ENCODE peak calls at places on chromosomes 7 and 10, in nine cellular contexts. J, T, S, B, R, K, O, W and V are unnamed samples. For H3K4me1, the result is how much of the 10 kb centered on the place peaks cover.

GRCh38 chr7:137846588-137847417 is at the start of gene DGKI:
- DNase-seq in J (no peak), T (no peak), S (no peak), B (peak), R (no peak), K (peak), O (peak), W (peak), V (peak)

GRCh38 chr10:55348534-55348933 is 547.5 kb upstream of the PCDH15 start:
- DNase-seq in J (no peak), T (no peak), S (no peak), B (no peak), R (no peak), K (no peak), O (no peak), W (no peak), V (no peak)

GRCh38 chr7:133602291-133602690 is 349.4 kb downstream of the EXOC4 start:
- DNase-seq in J (peak), T (no peak), S (no peak), B (peak), R (no peak), K (no peak), O (no peak), W (no peak), V (no peak)

GRCh38 chr7:48708635-48709034 is 215.7 kb upstream of the CDC14C start:
- DNase-seq in J (no peak), T (no peak), S (no peak), B (peak), R (no peak), K (no peak), O (no peak), W (no peak), V (peak)

GRCh38 chr10:116470071-116470470 is 42.4 kb downstream of the PNLIPRP3 start:
- DNase-seq in J (no peak), T (no peak), S (no peak), B (no peak), R (no peak), K (no peak), O (no peak), W (peak), V (no peak)

GRCh38 chr10:103845983-103846382 is 9.4 kb downstream of the SH3PXD2A start:
- DNase-seq in J (no peak), T (peak), S (no peak), B (no peak), R (peak), K (no peak), O (no peak), W (no peak), V (no peak)

GRCh38 chr10:125213541-125214282 is 53.3 kb upstream of the CTBP2 start:
- DNase-seq in J (no peak), T (no peak), S (no peak), B (no peak), R (no peak), K (no peak), O (no peak), W (peak), V (no peak)

GRCh38 chr7:139358541-139359365 is 941 bp upstream of the LUC7L2 start:
- DNase-seq in J (peak), T (no peak), S (no peak), B (peak), R (peak), K (peak), O (peak), W (peak), V (peak)

GRCh38 chr7:93544686-93545085 is 29.8 kb downstream of the CALCR start:
- DNase-seq in J (no peak), T (no peak), S (no peak), B (no peak), R (no peak), K (no peak), O (no peak), W (no peak), V (no peak)

GRCh38 chr10:69141304-69141703 is 17.3 kb downstream of the VPS26A start:
- DNase-seq in J (no peak), T (no peak), S (no peak), B (no peak), R (no peak), K (no peak), O (no peak), W (no peak), V (no peak)

GRCh38 chr7:30852744-30853288 is 58.8 kb upstream of the AQP1 start:
- DNase-seq in J (no peak), T (no peak), S (no peak), B (no peak), R (no peak), K (no peak), O (no peak), W (no peak), V (no peak)

GRCh38 chr10:11587860-11588259 is 23.6 kb downstream of the USP6NL start:
- DNase-seq in J (no peak), T (no peak), S (no peak), B (peak), R (no peak), K (no peak), O (no peak), W (no peak), V (no peak)

DNA sequence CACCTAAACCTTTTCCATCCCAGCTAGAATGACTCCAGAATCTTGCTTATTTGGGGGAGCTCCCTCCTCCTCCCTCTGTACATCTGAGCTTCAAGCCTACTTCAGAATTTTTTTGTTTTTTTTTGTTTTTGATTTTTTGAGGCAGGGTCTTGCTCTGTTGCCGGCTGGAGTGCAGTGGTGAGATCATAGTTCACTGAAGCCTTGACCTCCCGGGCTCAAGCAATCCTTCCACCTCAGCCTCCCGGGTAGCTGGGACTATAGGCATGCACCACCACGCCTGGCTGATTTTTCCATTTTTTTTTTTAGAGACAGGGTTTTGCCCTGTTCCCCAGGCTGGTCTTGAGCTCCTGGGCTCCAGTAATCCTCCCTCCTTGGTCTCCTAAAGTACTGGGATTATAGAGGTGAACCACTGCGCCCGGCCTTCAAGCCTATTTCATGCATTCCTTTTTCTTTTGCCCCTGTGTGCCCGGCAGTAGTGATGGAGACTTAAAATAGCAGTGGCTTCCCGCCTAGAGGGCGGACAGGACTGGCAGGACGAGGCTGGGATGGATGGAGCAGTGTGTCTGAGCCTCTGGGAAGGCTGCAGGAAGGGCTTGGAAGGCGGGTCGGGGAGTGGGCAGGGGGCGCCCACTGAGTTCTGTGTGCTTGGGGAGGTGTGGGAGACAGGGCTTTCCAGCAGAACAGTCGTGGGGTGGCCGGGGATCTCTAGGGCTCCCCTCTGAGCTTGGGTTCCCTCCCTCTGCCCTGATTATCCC is 8.8 kb downstream of the CUX1 start:
- DNase-seq in J (no peak), T (peak), S (no peak), B (no peak), R (no peak), K (no peak), O (no peak), W (no peak), V (no peak)
- H3K4me1 ChIP-seq in J (under half), T (under half), S (under half), B (half or more), R (under half), K (under half), O (under half), W (under half), V (under half)

GRCh38 chr10:73167557-73168485 is at the start of the genes ECD and FAM149B1:
- DNase-seq in J (peak), T (peak), S (peak), B (peak), R (peak), K (peak), O (peak), W (peak), V (peak)
- TF ChIP-seq CTCF in J (no peak), T (peak), S (peak), B (peak), R (no peak), K (peak), O (peak), W (peak), V (peak)

DNA sequence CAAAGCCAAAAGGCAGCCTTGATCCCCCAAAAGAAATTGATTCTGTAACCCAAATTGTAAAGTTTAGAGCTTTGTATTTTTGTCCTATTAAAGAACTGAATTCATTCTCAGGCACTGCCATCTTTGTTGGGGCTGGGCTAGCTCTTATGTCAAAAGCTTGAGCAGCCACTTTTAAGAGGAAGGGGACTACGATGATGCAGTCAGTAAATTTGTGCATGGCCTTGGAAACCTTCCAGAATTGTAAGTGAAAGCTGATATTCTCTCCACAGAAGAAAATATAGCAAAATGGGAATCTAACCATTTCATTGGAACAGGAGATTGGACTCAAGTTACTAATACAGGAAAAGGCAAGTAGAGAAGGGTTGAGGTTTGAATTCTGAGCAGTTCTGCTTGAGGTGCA is 50.1 kb downstream of the RBM20 start:
- DNase-seq in J (no peak), T (no peak), S (no peak), B (no peak), R (no peak), K (no peak), O (no peak), W (no peak), V (no peak)
- H3K27ac ChIP-seq in J (no peak), T (no peak), S (no peak), B (no peak), R (no peak), K (no peak), O (no peak), W (no peak), V (no peak)

GRCh38 chr7:158812684-158813083 is 16.6 kb downstream of the ESYT2 start:
- DNase-seq in J (no peak), T (no peak), S (no peak), B (no peak), R (no peak), K (no peak), O (no peak), W (no peak), V (no peak)
- H3K4me1 ChIP-seq in J (under half), T (half or more), S (under half), B (under half), R (under half), K (half or more), O (under half), W (under half), V (under half)

GRCh38 chr7:76357379-76358052 is 1.3 kb downstream of the YWHAG start:
- DNase-seq in J (no peak), T (peak), S (no peak), B (no peak), R (no peak), K (no peak), O (no peak), W (no peak), V (no peak)

GRCh38 chr7:76356823-76357222 is 2.0 kb downstream of the YWHAG start:
- DNase-seq in J (peak), T (peak), S (no peak), B (no peak), R (no peak), K (no peak), O (no peak), W (peak), V (no peak)

GRCh38 chr7:76358478-76359110 is at the start of gene YWHAG:
- DNase-seq in J (peak), T (peak), S (peak), B (peak), R (peak), K (peak), O (peak), W (peak), V (peak)

GRCh38 chr7:76359111-76359986 is 558 bp upstream of the YWHAG start:
- DNase-seq in J (peak), T (peak), S (peak), B (peak), R (peak), K (peak), O (peak), W (peak), V (peak)

GRCh38 chr7:76358053-76358477 is 726 bp downstream of the YWHAG start:
- DNase-seq in J (peak), T (peak), S (no peak), B (peak), R (peak), K (peak), O (peak), W (peak), V (peak)
- TF ChIP-seq CTCF in J (no peak), T (no peak), S (no peak), B (no peak), R (no peak), K (no peak), O (no peak), W (no peak), V (no peak)

GRCh38 chr10:132394936-132395703 is 1.9 kb upstream of the PWWP2B start:
- DNase-seq in J (no peak), T (peak), S (no peak), B (no peak), R (peak), K (peak), O (no peak), W (no peak), V (no peak)
- H3K27ac ChIP-seq in J (no peak), T (peak), S (peak), B (no peak), R (peak), K (peak), O (peak), W (peak), V (peak)

GRCh38 chr7:90747521-90747920 is 151.4 kb downstream of the CDK14 start:
- DNase-seq in J (no peak), T (no peak), S (no peak), B (no peak), R (no peak), K (no peak), O (no peak), W (no peak), V (no peak)
- H3K4me1 ChIP-seq in J (under half), T (under half), S (under half), B (under half), R (under half), K (under half), O (under half), W (under half), V (under half)